ENCODE peak calls at places on chromosome 13, in six cellular contexts. N is colonic mucosa; V is tibial artery; S is naive thymus-derived CD4-positive, alpha-beta T cell; G is left lung; T is WERI-Rb-1. R is an unnamed sample. For H3K36me3, the result is how much of the 10 kb centered on the place peaks cover.

GRCh38 chr13:77521194-77521593 is 14.3 kb upstream of the SCEL start:
- DNase-seq in N (no peak), V (no peak), S (no peak), G (no peak), T (no peak), R (no peak)

GRCh38 chr13:76086729-76087128 is 450.6 kb downstream of the LMO7 start:
- DNase-seq in N (no peak), V (no peak), S (no peak), G (no peak), T (no peak), R (no peak)

GRCh38 chr13:113796211-113796875 is 37.3 kb downstream of the TMEM255B start:
- DNase-seq in N (no peak), V (no peak), S (no peak), G (no peak), T (no peak), R (no peak)

GRCh38 chr13:64362564-64362963 is 2867.6 kb downstream of the PCDH9 start:
- DNase-seq in N (no peak), V (no peak), S (no peak), G (no peak), T (no peak), R (no peak)

GRCh38 chr13:75635101-75635620 is 969 bp upstream of the LMO7 start:
- DNase-seq in N (no peak), V (no peak), S (peak), G (no peak), T (no peak), R (no peak)

GRCh38 chr13:29449726-29450125 is 145.8 kb downstream of the SLC7A1 start:
- DNase-seq in N (no peak), V (no peak), S (no peak), G (no peak), T (no peak), R (no peak)

GRCh38 chr13:47256618-47257017 is 359.8 kb upstream of the HTR2A start:
- DNase-seq in N (no peak), V (no peak), S (no peak), G (no peak), T (no peak), R (no peak)

GRCh38 chr13:99086149-99086868 is 108.4 kb upstream of the DOCK9 start:
- DNase-seq in N (peak), V (peak), S (peak), G (peak), T (peak), R (peak)

GRCh38 chr13:51806571-51806970 is 2.6 kb upstream of the DHRS12 start:
- DNase-seq in N (no peak), V (peak), S (peak), G (no peak), T (no peak), R (no peak)

GRCh38 chr13:53249236-53249635 is 220.6 kb downstream of the OLFM4 start:
- DNase-seq in N (no peak), V (no peak), S (no peak), G (no peak), T (no peak), R (no peak)

GRCh38 chr13:97502192-97502591 is 68.2 kb downstream of the RAP2A start:
- DNase-seq in N (no peak), V (peak), S (no peak), G (peak), T (no peak), R (no peak)

GRCh38 chr13:26646603-26647002 is 89.1 kb downstream of the WASF3 start:
- DNase-seq in N (no peak), V (no peak), S (no peak), G (no peak), T (no peak), R (no peak)

GRCh38 chr13:89514534-89515312 is 1832.8 kb upstream of the MIR17HG start:
- DNase-seq in N (no peak), V (no peak), S (no peak), G (no peak), T (peak), R (no peak)

GRCh38 chr13:114286808-114287207 is 5.4 kb downstream of the UPF3A start:
- DNase-seq in N (no peak), V (no peak), S (no peak), G (no peak), T (no peak), R (no peak)

GRCh38 chr13:61592489-61592888 is 176.8 kb upstream of the PCDH20 start:
- DNase-seq in N (no peak), V (no peak), S (no peak), G (no peak), T (no peak), R (no peak)

GRCh38 chr13:29713841-29714240 is 118.4 kb upstream of the SLC7A1 start:
- DNase-seq in N (no peak), V (no peak), S (peak), G (no peak), T (no peak), R (no peak)

GRCh38 chr13:92224825-92225224 is 826.4 kb downstream of the GPC5 start:
- DNase-seq in N (no peak), V (no peak), S (no peak), G (no peak), T (no peak), R (no peak)

GRCh38 chr13:110444226-110444653 is 117.3 kb downstream of the RAB20 start:
- DNase-seq in N (no peak), V (no peak), S (no peak), G (no peak), T (no peak), R (no peak)
- H3K27ac ChIP-seq in N (peak), V (peak), S (no peak), G (no peak), T (no peak), R (no peak)

DNA sequence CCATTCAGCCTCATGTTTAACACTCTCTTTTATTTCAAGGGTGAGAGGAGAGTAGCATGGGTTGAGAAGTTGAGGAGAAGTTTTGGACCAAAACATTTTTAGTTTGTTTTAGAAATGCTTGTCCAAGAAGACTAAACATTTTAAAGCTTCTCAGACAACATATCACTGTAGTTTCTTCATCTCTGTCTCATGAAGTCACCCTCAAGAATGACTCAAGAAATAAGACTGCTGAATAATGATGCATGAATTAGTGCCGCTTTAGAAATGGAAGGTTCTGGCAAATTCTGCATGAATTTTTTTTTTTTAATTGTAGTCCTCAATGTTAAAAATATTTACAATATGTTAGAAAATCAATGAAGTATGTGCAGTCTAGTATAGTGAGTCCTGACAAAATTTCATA is 422.7 kb upstream of the ARGLU1 start:
- DNase-seq in N (no peak), V (no peak), S (no peak), G (no peak), T (no peak), R (no peak)
- H3K36me3 ChIP-seq in N (under half), V (under half), S (under half), G (under half), T (under half), R (under half)

DNA sequence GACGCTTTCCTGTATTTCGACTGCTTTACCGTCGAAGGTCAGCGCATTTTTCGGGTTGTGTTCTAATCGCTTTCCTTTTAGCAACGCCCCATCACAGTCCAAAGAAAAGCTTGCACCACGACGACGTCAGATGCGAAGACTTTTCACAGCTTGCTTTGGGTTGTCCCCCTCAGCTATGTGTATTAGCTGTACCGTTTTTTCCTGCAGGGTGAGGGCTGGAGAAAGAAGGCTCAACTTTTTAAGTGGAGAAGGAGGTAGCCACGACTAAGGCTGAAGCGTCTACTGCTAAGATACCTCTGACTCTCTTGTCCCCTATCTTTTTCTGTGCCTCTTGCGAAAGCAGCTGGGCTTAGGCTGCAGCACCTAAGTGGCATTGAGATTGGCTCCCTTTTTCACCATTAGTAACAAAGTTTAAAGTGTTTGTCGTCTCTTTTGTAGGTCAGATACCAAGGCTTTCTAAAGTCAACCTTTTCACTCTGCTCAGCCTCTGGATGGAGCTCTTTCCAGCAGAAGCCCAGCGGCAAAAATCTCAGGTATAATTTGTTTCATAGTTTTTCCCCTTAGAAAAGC is 793 bp downstream of the CDADC1 start:
- DNase-seq in N (no peak), V (peak), S (peak), G (peak), T (no peak), R (no peak)
- H3K27ac ChIP-seq in N (peak), V (peak), S (peak), G (peak), T (no peak), R (peak)

GRCh38 chr13:79361299-79361698 is 44.8 kb downstream of the RBM26 start:
- DNase-seq in N (no peak), V (no peak), S (no peak), G (no peak), T (no peak), R (no peak)
- H3K36me3 ChIP-seq in N (under half), V (under half), S (under half), G (half or more), T (under half), R (under half)